ENCODE peak calls at places on chromosomes 12 and 14, in five cellular contexts. W is kidney; D is CD8-positive, alpha-beta memory T cell; H is tibial artery; K is A549. V is an unnamed sample.
A peak's percentile ranks its signal among the peaks of the same experiment; 100 is the strongest.

GRCh38 chr14:39265032-39265431 is 31.3 kb downstream of the MIA2 start:
- DNase-seq in D (no peak), W (no peak), H (no peak), K (no peak), V (no peak)

GRCh38 chr12:45284096-45284901 is 68.4 kb downstream of the ANO6 start:
- DNase-seq in H (no peak), D (no peak), W (no peak), K (no peak), V (no peak)

GRCh38 chr14:54817506-54817905 is 85.1 kb downstream of the GCH1 start:
- DNase-seq in H (no peak), K (no peak), W (no peak), D (no peak), V (no peak)

GRCh38 chr14:71324767-71325272 is 417.6 kb downstream of the PCNX1 start:
- DNase-seq in D (peak; percentile 5), H (no peak), K (no peak), W (no peak), V (no peak)

GRCh38 chr14:73887116-73887490 is 444 bp downstream of the ZNF410 start:
- DNase-seq in W (no peak), K (peak; percentile 23), D (no peak), H (no peak), V (no peak)

GRCh38 chr14:68283378-68284123 is 464.0 kb downstream of the RAD51B start:
- DNase-seq in H (peak; percentile 32), D (peak; percentile 42), W (peak; percentile 80), K (no peak), V (no peak)

GRCh38 chr12:124386059-124386458 is 91.2 kb downstream of the RFLNA start:
- DNase-seq in D (no peak), W (no peak), K (no peak), H (no peak), V (no peak)

GRCh38 chr12:124949066-124949465 is 34.6 kb upstream of the UBC start:
- DNase-seq in K (no peak), W (no peak), D (no peak), H (no peak), V (no peak)

GRCh38 chr12:96196781-96197180 is 2.6 kb downstream of the ELK3 start:
- DNase-seq in H (no peak), K (no peak), D (no peak), W (no peak), V (no peak)

GRCh38 chr14:49942090-49942489 is 49.2 kb downstream of the ARF6 start:
- DNase-seq in W (no peak), K (no peak), H (no peak), D (no peak), V (no peak)

GRCh38 chr14:64788706-64789105 is 84.5 kb downstream of the PLEKHG3 start:
- DNase-seq in D (no peak), W (no peak), K (peak; percentile 46), H (no peak), V (no peak)

GRCh38 chr14:61601923-61602732 is 93.2 kb upstream of the HIF1A start:
- DNase-seq in H (no peak), K (no peak), W (no peak), D (no peak), V (no peak)

GRCh38 chr14:64604854-64605253 is 55.1 kb downstream of the PPP1R36 start:
- DNase-seq in D (no peak), W (no peak), K (no peak), H (no peak), V (no peak)

GRCh38 chr14:35534130-35534883 is at the start of gene INSM2:
- DNase-seq in H (no peak), W (peak; percentile 76), K (no peak), D (peak; percentile 11), V (peak; percentile 66)

GRCh38 chr12:48176417-48176751 is 7.1 kb upstream of the CCDC184 start:
- DNase-seq in H (no peak), K (no peak), D (no peak), W (no peak), V (no peak)

GRCh38 chr12:52442600-52443061 is 8.5 kb upstream of the KRT75 start:
- DNase-seq in H (no peak), K (peak; percentile 51), D (no peak), W (no peak), V (no peak)

GRCh38 chr12:113831486-113831885 is 134.6 kb downstream of the RBM19 start:
- DNase-seq in W (no peak), H (no peak), D (no peak), K (no peak), V (no peak)

GRCh38 chr14:52360831-52361230 is 46.7 kb downstream of the PTGER2 start:
- DNase-seq in D (no peak), W (no peak), K (no peak), H (no peak), V (no peak)

GRCh38 chr14:32074887-32075572 is 2.1 kb upstream of the ARHGAP5 start:
- DNase-seq in D (no peak), K (no peak), H (no peak), W (no peak), V (no peak)

GRCh38 chr14:37598085-37598972 is 2.9 kb downstream of the TTC6 start:
- DNase-seq in H (no peak), K (no peak), D (no peak), W (no peak), V (peak; percentile 90)
- H3K4me3 ChIP-seq in H (no peak overlapping the region), K (no peak overlapping the region), D (no peak overlapping the region), W (no peak overlapping the region), V (peak overlapping the region; percentile 46)

GRCh38 chr14:99673328-99674063 is 10.6 kb upstream of the CYP46A1 start:
- DNase-seq in D (no peak), K (no peak), W (peak; percentile 59), H (no peak), V (no peak)
- H3K27ac ChIP-seq in D (no peak overlapping the region), K (no peak overlapping the region), W (no peak overlapping the region), H (no peak overlapping the region), V (no peak overlapping the region)

DNA sequence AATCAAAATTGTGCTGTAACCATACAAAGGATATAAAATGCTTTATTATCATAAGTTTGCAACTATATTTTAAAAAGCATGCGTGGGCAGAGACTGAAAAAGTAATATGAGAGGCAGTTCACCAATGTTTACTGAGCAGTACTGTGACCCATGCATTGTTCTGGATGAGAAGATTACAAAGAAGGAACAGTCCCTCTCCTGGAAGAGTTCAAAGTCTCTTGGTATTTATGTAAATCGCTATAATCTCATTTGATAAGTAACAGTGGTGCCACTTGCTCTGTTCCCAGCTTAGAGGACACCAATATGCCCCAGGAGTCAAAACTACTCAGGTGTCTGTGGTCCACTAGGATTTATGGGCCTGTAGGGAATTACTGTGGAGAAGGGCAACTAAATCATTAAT is 2.1 kb upstream of the CMAS start:
- DNase-seq in W (no peak), K (no peak), D (no peak), H (no peak), V (no peak)
- H3K4me3 ChIP-seq in W (no peak overlapping the region), K (no peak overlapping the region), D (no peak overlapping the region), H (no peak overlapping the region), V (no peak overlapping the region)

GRCh38 chr14:69712217-69712565 is 54.8 kb upstream of the SRSF5 start:
- DNase-seq in H (no peak), D (no peak), W (no peak), K (no peak), V (no peak)

GRCh38 chr14:69708586-69709169 is 58.3 kb upstream of the SRSF5 start:
- DNase-seq in W (peak; percentile 71), D (no peak), H (no peak), K (no peak), V (no peak)

GRCh38 chr14:69711471-69712216 is 55.3 kb upstream of the SRSF5 start:
- DNase-seq in K (no peak), H (peak; percentile 41), D (no peak), W (peak; percentile 74), V (no peak)

GRCh38 chr14:69711065-69711464 is 55.9 kb upstream of the SRSF5 start:
- DNase-seq in D (no peak), K (no peak), W (peak; percentile 84), H (no peak), V (peak; percentile 83)

DNA sequence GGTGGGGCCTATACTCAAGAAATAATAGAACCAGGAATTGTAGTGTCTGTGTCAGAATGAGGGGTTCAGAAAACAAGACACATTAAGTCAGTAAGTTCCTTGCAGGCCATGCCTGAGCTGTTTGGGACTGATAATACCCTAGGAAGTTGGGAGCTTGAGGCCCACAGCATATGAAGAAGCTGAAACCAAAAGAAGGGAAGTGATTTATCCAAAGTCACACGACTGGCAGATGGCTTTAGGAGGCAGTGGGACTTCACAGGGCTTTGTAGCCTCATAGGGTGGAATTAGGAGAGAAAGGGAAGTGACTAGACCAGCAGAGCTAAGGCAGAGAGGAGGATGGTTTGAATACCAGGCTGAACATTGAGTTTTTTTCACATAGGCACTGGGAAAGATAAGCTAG is 56.6 kb upstream of the SRSF5 start:
- DNase-seq in K (no peak), W (no peak), H (no peak), D (no peak), V (no peak)
- H3K27ac ChIP-seq in K (no peak overlapping the region), W (no peak overlapping the region), H (no peak overlapping the region), D (no peak overlapping the region), V (peak overlapping the region; percentile 79)